ENCODE peak calls at places on chromosomes 4 and X, in nine cellular contexts. H is mesenteric fat pad; U is activated naive CD4-positive, alpha-beta T cell treated with Interleukin-2 at 50 U/mL for 16 hours; N is AG04449; A is glutamatergic neuron; P is HS-5; J is AG08396; Q is IMR-90; Y is astrocyte of the spinal cord. T is an unnamed sample.
A peak's percentile ranks its signal among the peaks of the same experiment; 100 is the strongest.

GRCh38 chrX:20319054-20319453 is 52.3 kb upstream of the RPS6KA3 start:
- DNase-seq in J (no peak), H (no peak), Q (no peak), A (no peak), U (no peak), N (no peak), Y (no peak), P (no peak), T (no peak)

GRCh38 chr4:121307441-121308327 is 73.1 kb downstream of the QRFPR start:
- DNase-seq in H (no peak), U (peak; percentile 39), N (peak; percentile 2), Q (peak; percentile 34), P (peak; percentile 6), J (peak; percentile 23), A (no peak), Y (peak; percentile 65), T (peak; percentile 20)

GRCh38 chr4:163090997-163091684 is 75.5 kb downstream of the NAF1 start:
- DNase-seq in Q (no peak), P (no peak), J (no peak), H (no peak), A (no peak), Y (no peak), U (no peak), N (no peak), T (no peak)

GRCh38 chr4:25810016-25810415 is 52.8 kb downstream of the SEL1L3 start:
- DNase-seq in N (no peak), A (no peak), Y (no peak), P (no peak), J (no peak), H (no peak), U (no peak), Q (no peak), T (no peak)

GRCh38 chrX:38304010-38304409 is 23.3 kb downstream of the RPGR start:
- DNase-seq in N (no peak), J (no peak), Y (peak; percentile 23), P (no peak), A (no peak), Q (peak; percentile 7), U (no peak), H (no peak), T (no peak)

GRCh38 chr4:3252831-3253641 is 4.1 kb downstream of the MSANTD1 start:
- DNase-seq in H (peak; percentile 78), J (no peak), A (peak; percentile 15), U (no peak), Q (no peak), N (no peak), Y (no peak), P (no peak), T (no peak)

GRCh38 chr4:110139106-110139505 is 59.3 kb downstream of the ELOVL6 start:
- DNase-seq in A (no peak), Q (no peak), P (no peak), N (no peak), Y (no peak), J (no peak), H (no peak), U (no peak), T (no peak)

GRCh38 chrX:45515262-45516215 is 314.9 kb upstream of the DIPK2B start:
- DNase-seq in A (peak; percentile 18), Q (peak; percentile 92), P (peak; percentile 86), Y (peak; percentile 84), H (no peak), J (peak; percentile 70), U (peak; percentile 38), N (peak; percentile 74), T (peak; percentile 55)

T was measured in non-pigmented ciliary epithelial cell.